ENCODE peak calls at places on chromosomes 3 and 15, in ten cellular contexts. V, Q, T, P, B, N, L, S, U and R are unnamed samples.

GRCh38 chr15:90564109-90564508 is 34.4 kb downstream of the CRTC3 start:
- DNase-seq in V (no peak), Q (no peak), T (no peak), P (no peak), B (no peak), N (no peak), L (no peak), S (no peak), U (no peak), R (no peak)

GRCh38 chr3:116059421-116060096 is 385.7 kb downstream of the LSAMP start:
- DNase-seq in V (no peak), Q (no peak), T (no peak), P (peak), B (peak), N (peak), L (no peak), S (no peak), U (peak), R (no peak)

GRCh38 chr15:40575113-40575512 is 6.0 kb downstream of the RPUSD2 start:
- DNase-seq in V (no peak), Q (no peak), T (no peak), P (no peak), B (no peak), N (no peak), L (no peak), S (no peak), U (no peak), R (no peak)

GRCh38 chr3:131107637-131108433 is 81.2 kb downstream of the NEK11 start:
- DNase-seq in V (no peak), Q (no peak), T (no peak), P (peak), B (no peak), N (no peak), L (no peak), S (no peak), U (peak), R (no peak)

GRCh38 chr15:36278219-36278618 is 301.2 kb upstream of the CDIN1 start:
- DNase-seq in V (no peak), Q (no peak), T (no peak), P (no peak), B (no peak), N (no peak), L (no peak), S (no peak), U (peak), R (no peak)

GRCh38 chr3:26621891-26622633 is 510 bp upstream of the LRRC3B start:
- DNase-seq in V (no peak), Q (no peak), T (no peak), P (no peak), B (no peak), N (no peak), L (no peak), S (no peak), U (no peak), R (no peak)

GRCh38 chr15:35751421-35752133 is 205.6 kb upstream of the DPH6 start:
- DNase-seq in V (peak), Q (no peak), T (peak), P (peak), B (peak), N (peak), L (peak), S (no peak), U (peak), R (peak)

GRCh38 chr3:133967992-133968892 is 61.5 kb downstream of the SLCO2A1 start:
- DNase-seq in V (no peak), Q (no peak), T (no peak), P (no peak), B (no peak), N (no peak), L (peak), S (no peak), U (no peak), R (no peak)

GRCh38 chr15:74396146-74396438 is 28.6 kb upstream of the CYP11A1 start:
- DNase-seq in V (no peak), Q (no peak), T (no peak), P (no peak), B (no peak), N (no peak), L (no peak), S (no peak), U (no peak), R (no peak)

GRCh38 chr15:55774113-55774970 is 31.4 kb upstream of the PRTG start:
- DNase-seq in V (peak), Q (peak), T (peak), P (peak), B (peak), N (peak), L (no peak), S (no peak), U (peak), R (no peak)

GRCh38 chr15:97692317-97693015 is 268.0 kb upstream of the ARRDC4 start:
- DNase-seq in V (no peak), Q (no peak), T (no peak), P (no peak), B (no peak), N (no peak), L (no peak), S (no peak), U (no peak), R (no peak)